ENCODE peak calls at places on chromosome 13, in five cellular contexts. E, N, S, G and J are unnamed samples. For H3K27me3 and H3K36me3, the result is how much of the 10 kb centered on the place peaks cover.

GRCh38 chr13:113365551-113365971 is 1.6 kb upstream of the GRTP1 start:
- DNase-seq in E (no peak), N (no peak), S (no peak), G (no peak), J (no peak)

GRCh38 chr13:25276748-25277147 is 10.5 kb downstream of the MTMR6 start:
- DNase-seq in E (no peak), S (no peak), N (no peak), G (no peak), J (no peak)

GRCh38 chr13:69044629-69045028 is 1063.0 kb upstream of the ATXN8OS start:
- DNase-seq in G (no peak), E (no peak), N (no peak), S (no peak), J (no peak)

GRCh38 chr13:90302113-90302512 is 1045.4 kb upstream of the MIR17HG start:
- DNase-seq in S (no peak), G (no peak), N (no peak), E (no peak), J (no peak)

GRCh38 chr13:36420437-36420891 is 11.8 kb upstream of the CCNA1 start:
- DNase-seq in G (peak), E (peak), S (peak), N (peak), J (peak)

GRCh38 chr13:19672990-19673389 is 39.5 kb downstream of the MPHOSPH8 start:
- DNase-seq in G (no peak), N (no peak), S (no peak), E (no peak), J (no peak)

GRCh38 chr13:24226762-24227161 is 66.2 kb downstream of the SPATA13 start:
- DNase-seq in G (no peak), N (no peak), S (no peak), E (no peak), J (no peak)

GRCh38 chr13:45055902-45056648 is 64.2 kb upstream of the GTF2F2 start:
- DNase-seq in N (no peak), E (no peak), G (no peak), S (no peak), J (no peak)

GRCh38 chr13:40798380-40798779 is 9.0 kb downstream of the SLC25A15 start:
- DNase-seq in S (no peak), G (peak), E (no peak), N (no peak), J (peak)

GRCh38 chr13:43797869-43798268 is 11.1 kb upstream of the ENOX1 start:
- DNase-seq in N (no peak), G (no peak), S (no peak), E (no peak), J (no peak)

GRCh38 chr13:25581351-25581750 is 209.6 kb downstream of the ATP8A2 start:
- DNase-seq in G (no peak), N (no peak), E (no peak), S (no peak), J (no peak)

GRCh38 chr13:105165449-105166125 is 1369.9 kb downstream of the EFNB2 start:
- DNase-seq in G (no peak), S (no peak), E (no peak), N (no peak), J (no peak)

GRCh38 chr13:25727250-25727649 is 324.6 kb downstream of the SHISA2 start:
- DNase-seq in E (no peak), G (peak), S (no peak), N (no peak), J (peak)

GRCh38 chr13:32811297-32811800 is 204.9 kb upstream of the KL start:
- DNase-seq in N (no peak), E (no peak), S (no peak), G (no peak), J (no peak)

GRCh38 chr13:113297370-113297871 is 382 bp downstream of the LAMP1 start:
- DNase-seq in N (no peak), G (no peak), E (no peak), S (no peak), J (peak)

GRCh38 chr13:71303144-71303543 is 563.9 kb downstream of the DACH1 start:
- DNase-seq in E (no peak), N (no peak), S (no peak), G (no peak), J (no peak)

GRCh38 chr13:41026806-41027205 is 7.7 kb upstream of the ELF1 start:
- DNase-seq in N (no peak), G (no peak), S (no peak), E (no peak), J (no peak)

GRCh38 chr13:46720189-46720588 is 76.8 kb downstream of the ESD start:
- DNase-seq in G (no peak), N (no peak), E (no peak), S (no peak), J (no peak)

GRCh38 chr13:99766641-99767045 is 204.9 kb downstream of the ZIC5 start:
- DNase-seq in G (no peak), N (no peak), E (no peak), S (no peak), J (no peak)

GRCh38 chr13:24834902-24835510 is 71.0 kb downstream of the RNF17 start:
- DNase-seq in G (no peak), N (no peak), S (no peak), E (no peak), J (no peak)

GRCh38 chr13:24178847-24179845 is 18.6 kb downstream of the SPATA13 start:
- DNase-seq in E (no peak), G (no peak), S (no peak), N (no peak), J (no peak)

GRCh38 chr13:67230774-67231480 is 791 bp upstream of the PCDH9 start:
- DNase-seq in G (peak), N (no peak), E (peak), S (peak), J (peak)

GRCh38 chr13:36712785-36713184 is 39.0 kb downstream of the SERTM1 start:
- DNase-seq in E (no peak), N (no peak), G (no peak), S (no peak), J (no peak)

GRCh38 chr13:73388586-73388985 is 329.8 kb downstream of the KLF5 start:
- DNase-seq in E (no peak), G (no peak), S (no peak), N (no peak), J (no peak)

GRCh38 chr13:22017226-22017625 is 346.4 kb downstream of the FGF9 start:
- DNase-seq in E (no peak), N (no peak), G (no peak), S (no peak), J (no peak)

GRCh38 chr13:104980571-104980970 is 1554.9 kb downstream of the EFNB2 start:
- DNase-seq in S (no peak), N (no peak), E (no peak), G (no peak), J (no peak)

GRCh38 chr13:20405691-20406090 is 120.0 kb downstream of the CRYL1 start:
- DNase-seq in S (no peak), N (no peak), E (no peak), G (no peak), J (no peak)

GRCh38 chr13:26973281-26973680 is 198.3 kb downstream of the USP12 start:
- DNase-seq in E (no peak), G (no peak), S (no peak), N (no peak), J (no peak)

GRCh38 chr13:26968431-26969335 is 202.9 kb downstream of the USP12 start:
- DNase-seq in E (no peak), G (no peak), S (no peak), N (no peak), J (peak)

GRCh38 chr13:26973946-26974345 is 197.7 kb downstream of the USP12 start:
- DNase-seq in N (no peak), G (no peak), E (no peak), S (no peak), J (no peak)

GRCh38 chr13:26976336-26976735 is 195.3 kb downstream of the USP12 start:
- DNase-seq in E (no peak), G (no peak), N (no peak), S (no peak), J (no peak)

GRCh38 chr13:26971990-26972888 is 199.4 kb downstream of the USP12 start:
- DNase-seq in E (no peak), G (no peak), S (no peak), N (no peak), J (peak)
- TF ChIP-seq CTCF in E (peak), G (no peak), S (no peak), N (no peak), J (peak)

GRCh38 chr13:112105244-112105681 is 38.3 kb downstream of the SOX1 start:
- DNase-seq in N (no peak), S (no peak), E (no peak), G (no peak), J (no peak)

GRCh38 chr13:112105884-112106283 is 38.9 kb downstream of the SOX1 start:
- DNase-seq in E (no peak), S (no peak), G (no peak), N (no peak), J (no peak)

GRCh38 chr13:112103260-112103843 is 36.4 kb downstream of the SOX1 start:
- DNase-seq in G (no peak), N (no peak), E (no peak), S (no peak), J (no peak)

GRCh38 chr13:112104873-112105234 is 37.9 kb downstream of the SOX1 start:
- DNase-seq in N (no peak), E (no peak), S (no peak), G (no peak), J (no peak)

GRCh38 chr13:112103971-112104872 is 37.3 kb downstream of the SOX1 start:
- DNase-seq in G (no peak), E (no peak), S (no peak), N (no peak), J (no peak)
- H3K27me3 ChIP-seq in G (half or more), E (half or more), S (under half), N (under half), J (under half)

GRCh38 chr13:50951366-50951765 is 41.8 kb downstream of the RNASEH2B start:
- DNase-seq in G (no peak), S (no peak), N (no peak), E (no peak), J (no peak)

GRCh38 chr13:50955212-50955611 is 45.6 kb downstream of the RNASEH2B start:
- DNase-seq in G (no peak), N (no peak), E (no peak), S (no peak), J (no peak)

GRCh38 chr13:50955807-50956206 is 46.2 kb downstream of the RNASEH2B start:
- DNase-seq in E (no peak), G (no peak), N (no peak), S (no peak), J (no peak)

GRCh38 chr13:50948576-50948975 is 39.0 kb downstream of the RNASEH2B start:
- DNase-seq in S (no peak), E (no peak), N (no peak), G (no peak), J (no peak)

DNA sequence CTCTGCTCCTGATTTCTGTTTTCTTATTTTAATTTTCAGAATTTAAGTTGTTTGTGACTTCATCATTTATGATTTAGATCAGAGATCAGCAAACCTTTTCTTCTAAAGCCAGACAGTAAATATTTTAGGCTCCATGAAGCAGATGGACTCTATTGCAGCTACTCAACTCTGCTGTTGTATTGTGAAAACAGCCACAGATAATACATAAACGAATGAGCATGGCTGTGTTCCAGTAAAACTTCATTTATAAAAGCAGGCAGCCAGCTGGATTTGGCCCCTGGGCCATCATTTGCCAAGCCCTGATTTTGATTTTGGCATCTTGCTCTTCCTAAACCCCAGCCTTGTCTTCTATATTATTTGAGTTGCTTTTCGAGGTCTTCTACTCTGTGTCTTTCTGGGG is 41.2 kb downstream of the RNASEH2B start:
- DNase-seq in E (no peak), S (no peak), G (no peak), N (no peak), J (no peak)
- H3K36me3 ChIP-seq in E (under half), S (under half), G (under half), N (under half), J (under half)

GRCh38 chr13:97809576-97809975 is 143.9 kb upstream of the IPO5 start:
- DNase-seq in N (no peak), S (no peak), E (no peak), G (no peak), J (no peak)

DNA sequence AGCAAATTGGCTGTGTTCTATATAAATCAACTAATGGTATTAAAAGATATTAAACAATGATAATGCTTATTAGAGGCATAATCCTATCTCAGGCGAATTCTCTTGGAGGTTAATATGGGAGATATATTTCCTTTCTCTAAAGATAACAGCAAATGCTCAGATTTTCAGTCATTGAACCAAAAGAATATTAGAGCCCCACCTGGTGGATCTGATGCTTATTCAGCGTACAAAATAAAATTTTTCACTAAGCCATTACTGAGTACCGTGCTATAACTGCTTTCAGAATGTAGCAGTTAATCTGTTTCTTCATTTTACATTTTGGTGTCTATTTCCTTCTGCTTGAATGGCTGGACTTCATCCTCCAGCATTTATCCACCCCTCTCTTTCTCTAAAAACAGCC is 143.3 kb upstream of the IPO5 start:
- DNase-seq in G (no peak), S (no peak), N (no peak), E (no peak), J (no peak)
- TF ChIP-seq CTCF in G (no peak), S (peak), N (peak), E (peak), J (peak)

DNA sequence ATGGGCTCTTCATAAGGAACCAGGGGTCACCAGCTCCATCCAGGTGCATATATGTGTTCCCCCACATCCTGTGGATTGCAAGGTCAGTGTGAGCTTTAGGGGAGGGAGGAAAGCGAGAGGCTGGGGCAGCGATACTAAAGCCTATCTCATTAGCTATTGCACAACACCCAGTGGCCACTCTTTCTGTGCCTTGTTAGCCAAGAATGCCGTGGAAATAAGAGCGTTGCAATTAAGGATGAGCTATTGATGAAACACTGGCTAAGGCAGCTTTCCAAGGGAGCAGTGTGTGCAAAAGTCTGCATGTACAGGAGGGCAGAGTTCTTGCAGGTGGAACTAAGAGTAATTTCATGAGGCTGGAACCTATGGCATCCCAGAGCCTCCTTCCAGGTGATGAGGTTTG is 17.6 kb downstream of the TNFSF11 start:
- DNase-seq in N (no peak), G (no peak), S (no peak), E (no peak), J (no peak)
- H3K27me3 ChIP-seq in N (under half), G (under half), S (under half), E (half or more), J (under half)

DNA sequence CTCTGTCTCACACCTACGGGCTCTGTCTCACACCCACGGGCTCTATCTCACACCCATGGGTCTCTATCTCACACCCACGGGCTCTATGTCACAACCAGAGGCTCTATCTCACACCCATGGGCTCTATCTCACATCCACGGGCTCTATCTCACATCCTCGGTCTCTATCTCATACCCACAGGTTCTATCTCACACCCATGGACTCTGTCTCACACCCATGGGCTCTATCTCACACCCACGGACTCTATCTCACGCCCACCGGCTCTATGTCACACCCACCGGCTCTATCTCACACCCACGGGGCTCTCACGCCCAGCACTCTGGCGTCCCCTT is 73.9 kb downstream of the COL4A2 start:
- DNase-seq in N (no peak), S (no peak), G (no peak), E (no peak), J (no peak)
- H3K36me3 ChIP-seq in N (under half), S (under half), G (under half), E (under half), J (under half)

GRCh38 chr13:28415994-28416411 is 78.9 kb downstream of the FLT1 start:
- DNase-seq in S (no peak), N (no peak), G (no peak), E (no peak), J (no peak)
- TF ChIP-seq CTCF in S (no peak), N (no peak), G (no peak), E (no peak), J (no peak)

GRCh38 chr13:98585946-98586345 is 9.0 kb upstream of the STK24 start:
- DNase-seq in S (no peak), G (no peak), E (no peak), N (no peak), J (no peak)
- H3K27me3 ChIP-seq in S (under half), G (under half), E (under half), N (under half), J (under half)